ENCODE peak calls at places on chromosomes 16 and 17, in eight cellular contexts. K is heart left ventricle; O is A549; T is tibial artery; F is IMR-90; L is transverse colon; J is lower lobe of right lung; W is CD8-positive, alpha-beta T cell. A is an unnamed sample. For H3K4me1, the result is how much of the 10 kb centered on the place peaks cover.

GRCh38 chr16:70683146-70683944 is 2.5 kb downstream of the MTSS2 start:
- DNase-seq in J (no peak), W (no peak), F (no peak), O (no peak), L (no peak), T (no peak), K (peak), A (no peak)

GRCh38 chr17:27573548-27573947 is 57.4 kb upstream of the LGALS9 start:
- DNase-seq in F (no peak), K (no peak), O (no peak), W (no peak), L (no peak), T (no peak), J (no peak), A (no peak)

GRCh38 chr17:17810374-17811248 is 26.2 kb downstream of the SREBF1 start:
- DNase-seq in T (no peak), W (no peak), J (no peak), L (no peak), O (no peak), K (no peak), F (no peak), A (no peak)

GRCh38 chr17:64277831-64278562 is 14.9 kb upstream of the TEX2 start:
- DNase-seq in K (no peak), F (peak), J (no peak), W (no peak), T (no peak), L (no peak), O (no peak), A (no peak)

GRCh38 chr16:85520853-85521736 is 92.0 kb upstream of the GSE1 start:
- DNase-seq in O (no peak), K (no peak), W (no peak), T (no peak), F (no peak), L (peak), J (peak), A (peak)

GRCh38 chr16:47970291-47970931 is 185.4 kb downstream of the ABCC12 start:
- DNase-seq in J (no peak), O (peak), W (no peak), F (peak), T (no peak), L (no peak), K (no peak), A (no peak)

GRCh38 chr16:24499193-24499814 is 40.1 kb upstream of the RBBP6 start:
- DNase-seq in W (no peak), K (no peak), O (peak), F (peak), J (no peak), L (peak), T (no peak), A (peak)

GRCh38 chr16:88477631-88478030 is 24.6 kb downstream of the ZFPM1 start:
- DNase-seq in J (no peak), O (no peak), K (no peak), W (no peak), F (no peak), T (no peak), L (no peak), A (no peak)

GRCh38 chr17:6361733-6362132 is 73.2 kb downstream of the AIPL1 start:
- DNase-seq in F (no peak), W (no peak), L (no peak), T (no peak), O (peak), J (no peak), K (no peak), A (no peak)

GRCh38 chr16:85709766-85710423 is 21.1 kb upstream of the GINS2 start:
- DNase-seq in W (no peak), T (no peak), K (no peak), J (no peak), F (no peak), O (no peak), L (no peak), A (no peak)

GRCh38 chr17:11944587-11944986 is 52.7 kb downstream of the ZNF18 start:
- DNase-seq in O (no peak), W (no peak), T (no peak), K (no peak), J (no peak), L (no peak), F (no peak), A (no peak)

GRCh38 chr17:74442670-74443515 is 11.0 kb downstream of the GPRC5C start:
- DNase-seq in T (peak), F (no peak), J (peak), O (no peak), W (no peak), K (peak), L (peak), A (peak)

GRCh38 chr16:27772093-27772820 is 222.3 kb downstream of the KATNIP start:
- DNase-seq in O (no peak), W (no peak), F (no peak), L (no peak), J (peak), K (peak), T (no peak), A (no peak)

GRCh38 chr17:81094224-81094743 is 59.3 kb downstream of the BAIAP2 start:
- DNase-seq in T (no peak), K (no peak), O (no peak), F (no peak), W (no peak), J (no peak), L (no peak), A (no peak)

GRCh38 chr16:85990861-85991301 is 91.9 kb downstream of the IRF8 start:
- DNase-seq in W (no peak), J (no peak), L (no peak), F (no peak), T (no peak), O (no peak), K (no peak), A (no peak)

GRCh38 chr17:47789611-47790520 is 31.7 kb downstream of the OSBPL7 start:
- DNase-seq in L (peak), T (no peak), J (peak), W (peak), O (peak), F (peak), K (peak), A (peak)

GRCh38 chr17:62666801-62667591 is 39.5 kb downstream of the MRC2 start:
- DNase-seq in K (no peak), T (peak), F (no peak), W (no peak), J (peak), L (no peak), O (no peak), A (no peak)

GRCh38 chr17:35726609-35727460 is 4.6 kb upstream of the RASL10B start:
- DNase-seq in J (no peak), K (peak), O (no peak), L (peak), F (peak), W (no peak), T (no peak), A (peak)

GRCh38 chr16:54942353-54942943 is 11.8 kb downstream of the IRX5 start:
- DNase-seq in L (no peak), W (no peak), J (no peak), K (no peak), F (no peak), T (no peak), O (no peak), A (no peak)

GRCh38 chr17:20979792-20980083 is 63.1 kb downstream of the USP22 start:
- DNase-seq in L (no peak), W (no peak), T (no peak), K (no peak), O (no peak), F (no peak), J (no peak), A (no peak)

DNA sequence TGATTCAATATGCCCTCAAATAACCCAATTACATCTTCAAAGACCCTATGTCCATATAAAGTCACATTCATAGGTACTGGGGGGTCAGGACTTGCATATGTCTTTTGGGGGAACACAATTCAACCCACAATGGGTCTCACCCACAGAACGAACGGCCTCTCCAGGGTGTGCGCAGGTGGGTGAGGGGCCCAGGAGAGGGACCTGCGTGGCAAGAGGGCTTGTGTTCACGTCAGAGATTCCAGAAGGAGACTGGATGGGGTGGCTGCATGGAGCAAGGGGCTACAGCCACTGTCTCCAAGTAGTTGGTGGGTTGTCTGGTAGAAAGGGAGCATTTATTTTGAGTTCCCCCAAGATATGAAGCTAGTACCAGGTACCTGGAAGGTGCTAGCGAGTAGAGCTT is 212.2 kb downstream of the SEC14L1 start:
- DNase-seq in J (no peak), T (no peak), W (no peak), L (no peak), O (no peak), K (no peak), F (no peak), A (no peak)
- H3K4me1 ChIP-seq in J (under half), T (under half), W (under half), L (under half), O (half or more), K (under half), F (under half), A (under half)

DNA sequence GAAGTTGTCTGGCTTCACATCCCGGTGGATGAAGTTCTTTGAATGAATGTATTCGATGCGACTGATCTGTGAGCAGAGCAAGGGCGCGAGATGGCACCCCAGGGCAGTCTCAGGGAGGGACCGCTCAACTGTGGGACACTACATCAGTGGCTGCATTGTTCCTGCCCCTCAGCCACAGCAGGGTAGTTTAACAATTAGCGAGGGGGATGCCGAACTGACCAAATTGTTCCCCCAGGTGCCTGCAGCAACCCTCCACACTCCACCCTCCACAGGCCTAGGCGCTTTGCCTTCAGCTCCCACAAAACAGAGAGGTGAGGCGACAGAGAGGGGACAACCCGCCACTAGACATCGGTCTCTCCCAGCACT is 20.3 kb downstream of the CSNK1D start:
- DNase-seq in W (no peak), T (no peak), O (no peak), K (no peak), J (no peak), F (no peak), L (no peak), A (no peak)
- H3K4me1 ChIP-seq in W (under half), T (under half), O (under half), K (under half), J (under half), F (under half), L (under half), A (under half)

GRCh38 chr16:4613636-4614570 is 785 bp downstream of the UBALD1 start:
- DNase-seq in K (no peak), T (peak), O (no peak), J (peak), W (no peak), F (peak), L (peak), A (peak)
- H3K4me1 ChIP-seq in K (under half), T (half or more), O (under half), J (half or more), W (under half), F (under half), L (half or more), A (half or more)

DNA sequence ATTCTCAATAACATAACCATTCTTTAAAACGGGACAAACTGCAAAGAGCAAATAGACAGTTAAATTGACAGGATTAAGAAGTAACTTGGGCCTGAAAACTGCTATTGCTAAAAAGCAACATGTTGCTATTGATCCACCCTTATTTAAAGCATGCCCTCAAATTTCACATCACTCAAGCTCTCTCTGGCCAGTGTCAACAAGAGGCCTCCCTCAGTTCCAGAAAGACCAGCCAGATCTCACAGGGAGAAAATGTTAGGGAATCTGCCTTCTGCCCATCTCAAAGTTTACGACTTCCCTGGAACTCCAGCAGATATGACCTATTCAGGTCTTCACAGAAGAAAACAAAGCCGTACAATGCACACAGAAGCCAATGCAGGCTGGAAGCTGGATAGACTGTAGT is 9.0 kb downstream of the CFAP20 start:
- DNase-seq in J (no peak), F (no peak), T (no peak), K (no peak), L (no peak), W (no peak), O (no peak), A (no peak)
- H3K4me1 ChIP-seq in J (under half), F (under half), T (under half), K (half or more), L (under half), W (under half), O (under half), A (half or more)

A was measured in body of pancreas.